ENCODE peak calls at places on chromosome 1, in eight cellular contexts. B is IMR-90; U is cardiac fibroblast; L is CD8-positive, alpha-beta T cell; I is testis; A is GM12864; O is PC-9; J is tibial nerve. F is an unnamed sample.

GRCh38 chr1:157369808-157370521 is 182.3 kb downstream of the FCRL5 start:
- DNase-seq in L (no peak), A (no peak), U (peak; percentile 57), B (peak; percentile 43), O (peak; percentile 20), J (peak; percentile 77), I (peak; percentile 71), F (peak; percentile 44)

GRCh38 chr1:93607814-93608187 is 73.8 kb downstream of the BCAR3 start:
- DNase-seq in I (no peak), B (peak; percentile 73), A (no peak), O (no peak), L (no peak), J (no peak), U (no peak), F (peak; percentile 34)

GRCh38 chr1:161402446-161402845 is 34.8 kb upstream of the CFAP126 start:
- DNase-seq in J (no peak), U (no peak), B (peak; percentile 6), O (no peak), L (no peak), I (no peak), A (no peak), F (no peak)

GRCh38 chr1:110872745-110873435 is at the start of gene CD53:
- DNase-seq in U (no peak), A (peak; percentile 86), J (peak; percentile 41), B (no peak), L (peak; percentile 73), O (no peak), I (no peak), F (no peak)

GRCh38 chr1:156862602-156863599 is 2.2 kb downstream of the NTRK1 start:
- DNase-seq in L (no peak), U (no peak), I (no peak), A (no peak), B (no peak), O (no peak), J (no peak), F (no peak)

GRCh38 chr1:10253755-10254154 is 43.4 kb downstream of the KIF1B start:
- DNase-seq in U (peak; percentile 82), L (no peak), A (no peak), I (no peak), B (peak; percentile 90), O (peak; percentile 3), J (peak; percentile 31), F (peak; percentile 94)

GRCh38 chr1:33286451-33287185 is 30.3 kb downstream of the ZNF362 start:
- DNase-seq in L (no peak), B (no peak), I (no peak), O (no peak), J (no peak), A (no peak), U (no peak), F (peak; percentile 13)

GRCh38 chr1:173445164-173445563 is 32.0 kb upstream of the PRDX6 start:
- DNase-seq in L (no peak), A (no peak), I (no peak), B (no peak), U (no peak), O (no peak), J (no peak), F (no peak)

GRCh38 chr1:15282810-15283474 is 35.9 kb downstream of the FHAD1 start:
- DNase-seq in I (no peak), O (no peak), A (no peak), J (no peak), B (no peak), L (no peak), U (no peak), F (no peak)

GRCh38 chr1:50973255-50973654 is 3.2 kb downstream of the CDKN2C start:
- DNase-seq in J (no peak), A (no peak), I (no peak), U (no peak), O (no peak), B (no peak), L (no peak), F (no peak)

GRCh38 chr1:50972766-50973165 is 2.7 kb downstream of the CDKN2C start:
- DNase-seq in I (no peak), J (no peak), A (no peak), O (no peak), U (no peak), B (no peak), L (no peak), F (no peak)

GRCh38 chr1:50975436-50975835 is 5.4 kb downstream of the CDKN2C start:
- DNase-seq in A (no peak), J (no peak), U (no peak), I (no peak), L (no peak), O (no peak), B (no peak), F (peak; percentile 21)

GRCh38 chr1:50974618-50974935 is 4.5 kb downstream of the CDKN2C start:
- DNase-seq in U (no peak), L (no peak), I (no peak), J (no peak), A (no peak), O (no peak), B (no peak), F (no peak)

GRCh38 chr1:50973875-50974617 is 4.0 kb downstream of the CDKN2C start:
- DNase-seq in U (no peak), L (no peak), A (no peak), O (no peak), J (no peak), I (no peak), B (no peak), F (no peak)
- H3K4me3 ChIP-seq in U (no peak overlapping the region), L (no peak overlapping the region), A (no peak overlapping the region), O (no peak overlapping the region), J (no peak overlapping the region), I (no peak overlapping the region), B (no peak overlapping the region), F (no peak overlapping the region)

DNA sequence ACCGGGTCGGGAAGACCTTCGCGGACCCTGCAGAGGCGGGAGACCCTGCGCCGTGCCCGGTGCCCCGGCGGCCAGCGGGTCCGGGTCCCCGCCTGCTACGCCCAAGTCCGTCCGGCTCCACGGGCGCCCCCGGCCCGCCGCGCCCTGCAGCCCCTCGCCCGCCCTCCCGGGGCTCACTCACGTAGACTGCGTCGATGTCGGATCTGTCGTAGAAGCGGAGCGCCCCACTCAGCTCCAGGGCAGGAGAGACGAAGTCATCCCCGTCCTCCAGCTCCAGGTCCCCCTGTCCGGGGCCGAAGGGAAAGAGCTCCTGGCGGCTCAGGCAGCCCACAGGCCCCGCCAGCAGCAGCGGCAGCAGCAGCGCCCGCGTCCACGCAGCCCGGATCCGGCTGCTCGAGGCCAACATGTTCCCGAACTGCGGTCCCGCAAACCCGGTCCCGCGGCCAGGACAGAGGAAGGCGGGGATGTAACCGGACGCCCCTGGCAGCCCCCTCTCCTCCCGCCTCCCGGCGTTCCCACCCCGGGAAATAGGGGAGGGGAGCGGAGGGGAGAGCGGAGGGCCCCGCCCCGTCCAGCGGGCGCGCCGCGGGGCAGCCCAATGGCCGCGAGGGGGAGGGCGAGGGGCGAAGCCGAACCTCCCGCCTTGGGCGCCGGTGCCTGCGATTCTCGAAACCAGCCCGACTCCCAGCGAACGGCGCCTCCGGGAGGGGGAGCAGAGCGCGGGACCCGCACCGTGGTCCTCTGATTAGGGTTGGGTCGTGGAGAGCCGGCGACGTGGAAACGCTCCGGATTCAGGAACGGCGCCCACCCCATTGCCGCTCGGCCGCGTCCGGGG is at the start of gene NID1:
- DNase-seq in U (peak; percentile 92), J (peak; percentile 81), L (no peak), I (peak; percentile 78), A (no peak), B (peak; percentile 79), O (no peak), F (peak; percentile 73)
- TF ChIP-seq CTCF in U (peak; percentile 11), J (no peak), L (no peak), I (peak; percentile 11), A (peak; percentile 5), B (peak; percentile 36), O (no peak), F (peak; percentile 27)

GRCh38 chr1:20680269-20680668 is 19.1 kb upstream of the DDOST start:
- DNase-seq in U (no peak), L (no peak), I (no peak), O (no peak), A (no peak), B (no peak), J (no peak), F (no peak)

GRCh38 chr1:20683614-20684013 is 22.4 kb upstream of the DDOST start:
- DNase-seq in B (no peak), U (no peak), A (no peak), J (no peak), O (no peak), I (no peak), L (no peak), F (no peak)

GRCh38 chr1:20681999-20682398 is 20.8 kb upstream of the DDOST start:
- DNase-seq in U (no peak), O (no peak), L (no peak), J (no peak), A (no peak), B (no peak), I (no peak), F (no peak)

GRCh38 chr1:20682571-20683236 is 21.5 kb upstream of the DDOST start:
- DNase-seq in O (no peak), U (no peak), L (no peak), I (no peak), B (no peak), J (no peak), A (no peak), F (no peak)

DNA sequence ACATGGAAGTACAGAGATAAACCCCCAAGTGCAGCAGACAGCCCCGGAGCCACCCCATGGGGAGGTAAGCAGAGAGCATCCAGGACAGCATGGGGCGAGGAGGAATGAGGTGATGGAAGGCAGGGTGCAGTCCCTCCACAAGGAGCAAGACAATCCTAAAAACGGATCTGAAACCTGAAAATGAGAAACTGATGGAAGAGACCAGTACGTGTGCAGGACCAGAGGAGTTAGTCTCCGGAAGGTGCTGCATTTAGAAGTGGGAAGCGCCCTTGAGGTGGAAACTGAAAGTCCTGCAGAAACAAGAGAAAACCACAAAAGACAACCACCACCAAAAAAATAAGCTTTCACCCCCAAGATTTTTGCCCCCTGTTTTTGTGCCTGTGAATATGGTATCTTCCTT is 17.4 kb upstream of the DDOST start:
- DNase-seq in I (no peak), L (no peak), J (no peak), U (no peak), A (peak; percentile 68), O (no peak), B (no peak), F (no peak)
- H3K4me3 ChIP-seq in I (no peak overlapping the region), L (no peak overlapping the region), J (no peak overlapping the region), U (no peak overlapping the region), A (no peak overlapping the region), O (no peak overlapping the region), B (no peak overlapping the region), F (no peak overlapping the region)

GRCh38 chr1:43616383-43616782 is 33.6 kb upstream of the KDM4A start:
- DNase-seq in L (no peak), I (no peak), A (no peak), O (no peak), U (no peak), B (no peak), J (no peak), F (no peak)

GRCh38 chr1:43614211-43614610 is 35.7 kb upstream of the KDM4A start:
- DNase-seq in A (no peak), O (no peak), J (no peak), L (no peak), I (no peak), B (no peak), U (no peak), F (no peak)

GRCh38 chr1:43613075-43613942 is 36.6 kb upstream of the KDM4A start:
- DNase-seq in U (no peak), O (no peak), I (no peak), B (no peak), L (no peak), A (no peak), J (no peak), F (no peak)

GRCh38 chr1:43617011-43617410 is 32.9 kb upstream of the KDM4A start:
- DNase-seq in U (no peak), L (no peak), I (no peak), B (no peak), O (no peak), A (no peak), J (no peak), F (no peak)

GRCh38 chr1:43614891-43615290 is 35.1 kb upstream of the KDM4A start:
- DNase-seq in I (no peak), L (no peak), O (no peak), B (no peak), U (no peak), J (no peak), A (no peak), F (no peak)
- TF ChIP-seq CTCF in I (no peak), L (no peak), O (no peak), B (no peak), U (no peak), J (no peak), A (no peak), F (no peak)

F was measured in AG10803.